ENCODE peak calls at places on chromosome 18, in five cellular contexts. J is K562, X is GM12878, O is H1, V is HepG2. C is an unnamed sample.

GRCh38 chr18:29849145-29849544 is 1193.4 kb downstream of the DSC3 start:
- DNase-seq in O (no peak), V (no peak), X (no peak), J (no peak), C (no peak)

GRCh38 chr18:9952633-9953416 is 39.0 kb downstream of the VAPA start:
- DNase-seq in V (no peak), X (no peak), O (no peak), J (peak), C (no peak)

GRCh38 chr18:47448956-47449355 is 197.5 kb upstream of the SKOR2 start:
- DNase-seq in J (no peak), O (no peak), V (no peak), X (no peak), C (no peak)

GRCh38 chr18:44602845-44603244 is 77.8 kb upstream of the SETBP1 start:
- DNase-seq in O (no peak), X (no peak), V (no peak), J (no peak), C (no peak)

GRCh38 chr18:39318462-39318861 is 1752.9 kb upstream of the CELF4 start:
- DNase-seq in X (no peak), O (no peak), V (no peak), J (no peak), C (no peak)

GRCh38 chr18:52829876-52830390 is 489.9 kb downstream of the DCC start:
- DNase-seq in V (no peak), X (no peak), J (no peak), O (no peak), C (no peak)

GRCh38 chr18:13005289-13005688 is 14.1 kb downstream of the CEP192 start:
- DNase-seq in X (no peak), V (no peak), J (no peak), O (no peak), C (no peak)

GRCh38 chr18:12744103-12744502 is 41.3 kb downstream of the PSMG2 start:
- DNase-seq in X (no peak), J (no peak), V (peak), O (no peak), C (no peak)

GRCh38 chr18:59881728-59882685 is 17.8 kb upstream of the PMAIP1 start:
- DNase-seq in X (no peak), O (peak), J (no peak), V (peak), C (no peak)

GRCh38 chr18:710418-711300 is 1.8 kb downstream of the ENOSF1 start:
- DNase-seq in O (peak), X (no peak), V (no peak), J (no peak), C (no peak)

GRCh38 chr18:52341617-52342381 is 1.8 kb downstream of the DCC start:
- DNase-seq in V (no peak), J (no peak), X (no peak), O (peak), C (peak)

GRCh38 chr18:3814840-3815239 is 364.9 kb downstream of the TGIF1 start:
- DNase-seq in J (no peak), O (no peak), V (no peak), X (no peak), C (no peak)

GRCh38 chr18:76447268-76447890 is 47.7 kb downstream of the ZNF516 start:
- DNase-seq in X (no peak), O (no peak), J (no peak), V (no peak), C (no peak)

GRCh38 chr18:10519999-10520935 is 5.6 kb upstream of the NAPG start:
- DNase-seq in J (peak), X (peak), O (peak), V (peak), C (peak)

GRCh38 chr18:33606621-33607020 is 28.6 kb downstream of the ASXL3 start:
- DNase-seq in O (no peak), V (no peak), J (no peak), X (no peak), C (no peak)

GRCh38 chr18:11811009-11811408 is 40.2 kb upstream of the CHMP1B start:
- DNase-seq in J (no peak), O (no peak), V (no peak), X (no peak), C (no peak)

GRCh38 chr18:50527636-50528307 is 32.1 kb upstream of the MAPK4 start:
- DNase-seq in J (no peak), X (no peak), V (no peak), O (no peak), C (no peak)

GRCh38 chr18:28067346-28067745 is 109.6 kb downstream of the CDH2 start:
- DNase-seq in X (no peak), V (no peak), J (no peak), O (no peak), C (no peak)

GRCh38 chr18:77065221-77065981 is 67.2 kb downstream of the MBP start:
- DNase-seq in J (no peak), O (no peak), V (no peak), X (peak), C (no peak)

GRCh38 chr18:49628119-49628518 is 66.3 kb downstream of the LIPG start:
- DNase-seq in J (no peak), V (no peak), O (no peak), X (no peak), C (no peak)

GRCh38 chr18:72187956-72188355 is 356.2 kb downstream of the CBLN2 start:
- DNase-seq in X (no peak), J (no peak), O (no peak), V (no peak), C (no peak)

GRCh38 chr18:1014496-1014895 is 109.8 kb downstream of the ADCYAP1 start:
- DNase-seq in X (no peak), J (no peak), O (no peak), V (no peak), C (no peak)

GRCh38 chr18:49561377-49562193 is at the start of gene LIPG:
- DNase-seq in O (peak), X (no peak), V (peak), J (peak), C (peak)

GRCh38 chr18:76491436-76491800 is 3.6 kb downstream of the ZNF516 start:
- DNase-seq in O (no peak), X (no peak), J (peak), V (peak), C (peak)

GRCh38 chr18:56635007-56635406 is 3.4 kb downstream of the TXNL1 start:
- DNase-seq in X (no peak), J (no peak), O (no peak), V (no peak), C (no peak)

GRCh38 chr18:62324917-62325805 is at the start of gene TNFRSF11A:
- DNase-seq in V (no peak), J (peak), O (peak), X (no peak), C (peak)

DNA sequence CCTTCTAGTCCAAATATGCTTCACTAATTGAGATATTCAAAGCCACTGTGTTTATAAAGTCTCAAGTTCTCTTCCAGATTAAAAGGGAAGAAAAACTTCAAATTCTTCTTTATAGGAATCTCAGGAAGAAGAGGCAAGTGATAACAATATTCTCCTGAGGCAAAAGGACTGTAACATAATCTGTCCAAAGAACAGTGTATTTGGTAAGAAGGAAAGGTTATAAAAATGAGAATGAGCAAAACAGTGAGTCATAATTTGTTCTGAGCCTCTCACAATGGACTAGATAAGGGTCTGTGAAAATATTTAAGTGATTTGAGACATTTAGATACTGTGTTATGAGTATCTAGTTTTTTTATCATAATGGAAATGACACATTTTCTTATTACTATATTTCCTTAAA is 44.3 kb downstream of the SNRPD1 start:
- DNase-seq in X (no peak), V (no peak), O (no peak), J (no peak), C (no peak)
- TF ChIP-seq ATF2 in X (no peak), V (no peak), O (no peak), J (no peak), C (no peak)

GRCh38 chr18:34729740-34730338 is 19.7 kb downstream of the DTNA start:
- DNase-seq in O (no peak), V (no peak), J (no peak), X (no peak), C (no peak)
- TF ChIP-seq ATF2 in O (no peak), V (no peak), J (no peak), X (no peak), C (no peak)

GRCh38 chr18:46239998-46240397 is 135.8 kb downstream of the HAUS1 start:
- DNase-seq in V (no peak), X (no peak), J (no peak), O (no peak), C (no peak)

GRCh38 chr18:46237891-46238290 is 133.7 kb downstream of the HAUS1 start:
- DNase-seq in X (no peak), V (no peak), O (no peak), J (no peak), C (no peak)

GRCh38 chr18:46236156-46236555 is 132.0 kb downstream of the HAUS1 start:
- DNase-seq in O (no peak), J (no peak), X (no peak), V (no peak), C (no peak)

GRCh38 chr18:46242185-46242584 is 138.0 kb downstream of the HAUS1 start:
- DNase-seq in J (no peak), O (no peak), V (no peak), X (no peak), C (no peak)

DNA sequence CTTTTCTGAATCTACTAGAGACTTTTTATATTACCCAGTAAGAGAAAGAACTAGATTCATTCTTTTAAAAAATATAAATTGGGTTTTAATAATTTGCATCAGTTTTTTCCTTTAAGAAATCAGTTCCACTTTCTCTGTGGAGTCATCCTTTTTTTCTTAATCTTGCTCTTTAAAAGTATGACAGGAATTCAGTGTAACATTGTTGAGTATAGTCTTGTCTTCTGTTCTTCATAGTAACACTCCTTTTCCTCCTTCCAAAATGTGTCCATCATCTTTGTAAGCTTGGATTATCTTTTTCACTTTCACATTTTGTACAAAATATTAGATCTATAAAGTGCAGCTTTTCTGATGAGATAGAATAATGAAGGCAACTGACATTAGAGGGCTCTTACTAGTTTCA is 135.4 kb downstream of the HAUS1 start:
- DNase-seq in V (no peak), J (no peak), X (no peak), O (no peak), C (no peak)
- TF ChIP-seq ATF2 in V (no peak), J (no peak), X (no peak), O (no peak), C (no peak)

GRCh38 chr18:37393221-37393828 is 172.3 kb downstream of the CELF4 start:
- DNase-seq in V (no peak), X (no peak), O (no peak), J (no peak), C (no peak)

GRCh38 chr18:37392648-37393047 is 172.9 kb downstream of the CELF4 start:
- DNase-seq in X (no peak), J (no peak), V (no peak), O (no peak), C (no peak)

GRCh38 chr18:37394610-37394965 is 171.0 kb downstream of the CELF4 start:
- DNase-seq in X (no peak), O (no peak), J (no peak), V (no peak), C (no peak)

GRCh38 chr18:37395138-37395537 is 170.5 kb downstream of the CELF4 start:
- DNase-seq in X (no peak), O (no peak), J (no peak), V (no peak), C (no peak)

GRCh38 chr18:37393945-37394609 is 171.5 kb downstream of the CELF4 start:
- DNase-seq in J (peak), O (peak), V (no peak), X (no peak), C (peak)
- TF ChIP-seq ATF2 in J (no peak), O (no peak), V (no peak), X (no peak), C (no peak)

GRCh38 chr18:75128051-75128605 is 80.8 kb downstream of the PTGR3 start:
- DNase-seq in V (no peak), X (no peak), O (peak), J (no peak), C (no peak)
- TF ChIP-seq ATF2 in V (no peak), X (no peak), O (no peak), J (no peak), C (no peak)

GRCh38 chr18:48527467-48527866 is 11.4 kb upstream of the CTIF start:
- DNase-seq in J (no peak), X (no peak), V (no peak), O (no peak), C (no peak)
- TF ChIP-seq ATF2 in J (no peak), X (no peak), V (no peak), O (no peak), C (no peak)

GRCh38 chr18:8943900-8944870 is 158.3 kb upstream of the NDUFV2 start:
- DNase-seq in J (no peak), V (no peak), X (no peak), O (no peak), C (no peak)

GRCh38 chr18:8944871-8945245 is 157.6 kb upstream of the NDUFV2 start:
- DNase-seq in X (no peak), O (no peak), J (no peak), V (no peak), C (no peak)

GRCh38 chr18:8942909-8943545 is 159.5 kb upstream of the NDUFV2 start:
- DNase-seq in V (no peak), J (no peak), O (no peak), X (no peak), C (no peak)

GRCh38 chr18:8938817-8939216 is 163.7 kb upstream of the NDUFV2 start:
- DNase-seq in X (no peak), V (no peak), O (no peak), J (no peak), C (no peak)

GRCh38 chr18:8942021-8942908 is 160.2 kb upstream of the NDUFV2 start:
- DNase-seq in O (no peak), V (no peak), J (no peak), X (no peak), C (no peak)
- TF ChIP-seq ATF2 in O (no peak), V (no peak), J (no peak), X (no peak), C (no peak)

DNA sequence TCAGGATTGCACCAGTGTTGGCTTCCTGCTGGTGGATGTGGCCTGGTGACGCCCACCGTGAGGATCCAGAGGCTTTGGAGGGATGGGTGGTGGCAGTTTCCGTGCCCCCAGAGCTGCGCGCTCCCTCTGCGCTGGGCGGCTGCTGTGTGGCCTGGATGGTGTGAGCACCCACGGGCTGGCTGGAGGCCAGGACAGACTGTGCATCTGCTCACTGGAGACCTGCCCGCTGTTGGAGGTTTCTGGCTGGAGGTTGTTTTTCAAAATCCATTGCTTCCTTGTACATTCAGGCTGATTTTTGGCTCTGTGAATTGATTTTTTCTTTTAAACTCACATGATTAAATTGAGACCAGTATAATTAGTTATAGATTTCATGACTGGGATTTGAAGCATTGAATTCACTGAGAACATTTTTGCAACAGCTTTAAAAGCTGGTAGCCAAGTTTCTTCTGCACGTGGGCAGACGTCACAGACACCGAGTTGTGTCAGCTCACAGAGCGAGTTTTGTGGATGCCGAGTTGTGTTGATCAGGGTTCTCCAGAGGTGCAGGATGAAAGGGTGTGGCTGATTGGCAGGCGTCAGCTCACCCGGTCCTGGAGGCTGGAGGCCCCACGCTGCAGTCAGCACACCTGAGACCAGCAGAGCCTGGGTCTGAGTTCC is 72.8 kb downstream of the KCNG2 start:
- DNase-seq in X (no peak), J (no peak), O (no peak), V (no peak), C (no peak)
- TF ChIP-seq ATF2 in X (no peak), J (no peak), O (no peak), V (no peak), C (no peak)

C was measured in WTC11.